ENCODE peak calls at places on chromosomes 1 and 21, in four cellular contexts. One of them, this sample, is unnamed.

GRCh38 chr1:24966121-24966723 is 36.1 kb upstream of the RUNX3 start:
- DNase-seq in mucosa of descending colon: no peak
- DNase-seq in kidney: peak; percentile 45
- DNase-seq in CD8-positive, alpha-beta memory T cell: no peak
- DNase-seq in this sample: no peak

GRCh38 chr1:116988908-116989307 is 12.7 kb upstream of the CD101 start:
- DNase-seq in CD8-positive, alpha-beta memory T cell: no peak
- DNase-seq in mucosa of descending colon: no peak
- DNase-seq in kidney: no peak
- DNase-seq in this sample: no peak

GRCh38 chr1:190193508-190193907 is 284.2 kb downstream of the BRINP3 start:
- DNase-seq in CD8-positive, alpha-beta memory T cell: no peak
- DNase-seq in mucosa of descending colon: no peak
- DNase-seq in kidney: no peak
- DNase-seq in this sample: no peak

GRCh38 chr21:38494688-38495087 is 3.6 kb downstream of the ERG start:
- DNase-seq in mucosa of descending colon: no peak
- DNase-seq in CD8-positive, alpha-beta memory T cell: no peak
- DNase-seq in kidney: peak; percentile 77
- DNase-seq in this sample: no peak

GRCh38 chr1:43557744-43558245 is 27.1 kb downstream of the PTPRF start:
- DNase-seq in CD8-positive, alpha-beta memory T cell: no peak
- DNase-seq in kidney: no peak
- DNase-seq in mucosa of descending colon: peak; percentile 86
- DNase-seq in this sample: no peak

GRCh38 chr21:42162831-42163510 is 56.0 kb upstream of the ABCG1 start:
- DNase-seq in CD8-positive, alpha-beta memory T cell: no peak
- DNase-seq in kidney: no peak
- DNase-seq in mucosa of descending colon: no peak
- DNase-seq in this sample: no peak

GRCh38 chr1:21647431-21648373 is 21.5 kb downstream of the RAP1GAP start:
- DNase-seq in mucosa of descending colon: no peak
- DNase-seq in CD8-positive, alpha-beta memory T cell: no peak
- DNase-seq in kidney: no peak
- DNase-seq in this sample: no peak

GRCh38 chr1:41695118-41695517 is 210.6 kb upstream of the EDN2 start:
- DNase-seq in mucosa of descending colon: no peak
- DNase-seq in kidney: peak; percentile 45
- DNase-seq in CD8-positive, alpha-beta memory T cell: no peak
- DNase-seq in this sample: no peak

GRCh38 chr1:3690282-3691065 is 38.2 kb downstream of the TP73 start:
- DNase-seq in mucosa of descending colon: no peak
- DNase-seq in CD8-positive, alpha-beta memory T cell: no peak
- DNase-seq in kidney: no peak
- DNase-seq in this sample: no peak

GRCh38 chr1:162389021-162389818 is 7.7 kb downstream of the C1orf226 start:
- DNase-seq in mucosa of descending colon: no peak
- DNase-seq in kidney: no peak
- DNase-seq in CD8-positive, alpha-beta memory T cell: no peak
- DNase-seq in this sample: no peak

GRCh38 chr1:160682983-160683886 is 28.4 kb downstream of the CD48 start:
- DNase-seq in CD8-positive, alpha-beta memory T cell: peak; percentile 56
- DNase-seq in mucosa of descending colon: no peak
- DNase-seq in kidney: no peak
- DNase-seq in this sample: no peak

GRCh38 chr21:44865561-44866280 is 7.8 kb downstream of the PTTG1IP start:
- DNase-seq in CD8-positive, alpha-beta memory T cell: no peak
- DNase-seq in kidney: peak; percentile 31
- DNase-seq in mucosa of descending colon: no peak
- DNase-seq in this sample: no peak

GRCh38 chr1:209866201-209866600 is 38.4 kb downstream of the UTP25 start:
- DNase-seq in kidney: no peak
- DNase-seq in CD8-positive, alpha-beta memory T cell: no peak
- DNase-seq in mucosa of descending colon: no peak
- DNase-seq in this sample: no peak

GRCh38 chr1:95301091-95301490 is 67.1 kb downstream of the RWDD3 start:
- DNase-seq in kidney: no peak
- DNase-seq in mucosa of descending colon: no peak
- DNase-seq in CD8-positive, alpha-beta memory T cell: no peak
- DNase-seq in this sample: no peak

GRCh38 chr1:155651861-155652661 is 36.5 kb downstream of the YY1AP1 start:
- DNase-seq in CD8-positive, alpha-beta memory T cell: no peak
- DNase-seq in mucosa of descending colon: no peak
- DNase-seq in kidney: no peak
- DNase-seq in this sample: no peak

GRCh38 chr1:7447736-7448135 is 323.4 kb upstream of the VAMP3 start:
- DNase-seq in kidney: no peak
- DNase-seq in CD8-positive, alpha-beta memory T cell: no peak
- DNase-seq in mucosa of descending colon: no peak
- DNase-seq in this sample: no peak

GRCh38 chr1:38267037-38268036 is 220.7 kb upstream of the POU3F1 start:
- DNase-seq in CD8-positive, alpha-beta memory T cell: no peak
- DNase-seq in mucosa of descending colon: no peak
- DNase-seq in kidney: no peak
- DNase-seq in this sample: no peak

GRCh38 chr1:153404768-153405167 is 11.6 kb upstream of the S100A7A start:
- DNase-seq in CD8-positive, alpha-beta memory T cell: peak; percentile 6
- DNase-seq in mucosa of descending colon: no peak
- DNase-seq in kidney: no peak
- DNase-seq in this sample: peak; percentile 64

GRCh38 chr1:214617843-214618242 is 14.8 kb downstream of the CENPF start:
- DNase-seq in kidney: no peak
- DNase-seq in mucosa of descending colon: no peak
- DNase-seq in CD8-positive, alpha-beta memory T cell: no peak
- DNase-seq in this sample: no peak
- H3K9me3 ChIP-seq in kidney: no peaks in the 10 kb centered on the region
- H3K9me3 ChIP-seq in mucosa of descending colon: no peaks in the 10 kb centered on the region
- H3K9me3 ChIP-seq in CD8-positive, alpha-beta memory T cell: no peaks in the 10 kb centered on the region
- H3K9me3 ChIP-seq in this sample: no peaks in the 10 kb centered on the region

GRCh38 chr1:18731591-18732235 is 101.1 kb downstream of the PAX7 start:
- DNase-seq in mucosa of descending colon: no peak
- DNase-seq in CD8-positive, alpha-beta memory T cell: no peak
- DNase-seq in kidney: no peak
- DNase-seq in this sample: no peak
- H3K9me3 ChIP-seq in mucosa of descending colon: no peaks in the 10 kb centered on the region
- H3K9me3 ChIP-seq in CD8-positive, alpha-beta memory T cell: no peaks in the 10 kb centered on the region
- H3K9me3 ChIP-seq in kidney: no peaks in the 10 kb centered on the region
- H3K9me3 ChIP-seq in this sample: no peaks in the 10 kb centered on the region

GRCh38 chr1:108192581-108192980 is 7.6 kb downstream of the SLC25A24 start:
- DNase-seq in kidney: no peak
- DNase-seq in mucosa of descending colon: no peak
- DNase-seq in CD8-positive, alpha-beta memory T cell: no peak
- DNase-seq in this sample: no peak
- H3K9me3 ChIP-seq in kidney: no peaks in the 10 kb centered on the region
- H3K9me3 ChIP-seq in mucosa of descending colon: peaks cover 6% of the 10 kb centered on the region
- H3K9me3 ChIP-seq in CD8-positive, alpha-beta memory T cell: no peaks in the 10 kb centered on the region
- H3K9me3 ChIP-seq in this sample: peaks cover 4% of the 10 kb centered on the region

GRCh38 chr1:174324493-174324892 is 123.3 kb upstream of the GPR52 start:
- DNase-seq in mucosa of descending colon: no peak
- DNase-seq in kidney: no peak
- DNase-seq in CD8-positive, alpha-beta memory T cell: no peak
- DNase-seq in this sample: no peak
- H3K9me3 ChIP-seq in mucosa of descending colon: peaks cover 50% of the 10 kb centered on the region
- H3K9me3 ChIP-seq in kidney: peaks cover 4% of the 10 kb centered on the region
- H3K9me3 ChIP-seq in CD8-positive, alpha-beta memory T cell: peaks cover 30% of the 10 kb centered on the region
- H3K9me3 ChIP-seq in this sample: peaks cover 24% of the 10 kb centered on the region

GRCh38 chr1:2326524-2326923 is 64.8 kb downstream of the MORN1 start:
- DNase-seq in kidney: no peak
- DNase-seq in mucosa of descending colon: no peak
- DNase-seq in CD8-positive, alpha-beta memory T cell: no peak
- DNase-seq in this sample: no peak
- H3K9me3 ChIP-seq in kidney: no peaks in the 10 kb centered on the region
- H3K9me3 ChIP-seq in mucosa of descending colon: no peaks in the 10 kb centered on the region
- H3K9me3 ChIP-seq in CD8-positive, alpha-beta memory T cell: no peaks in the 10 kb centered on the region
- H3K9me3 ChIP-seq in this sample: no peaks in the 10 kb centered on the region

GRCh38 chr1:247855911-247856310 is 1.1 kb upstream of the TRIM58 start:
- DNase-seq in kidney: no peak
- DNase-seq in mucosa of descending colon: no peak
- DNase-seq in CD8-positive, alpha-beta memory T cell: no peak
- DNase-seq in this sample: no peak
- H3K9me3 ChIP-seq in kidney: no peaks in the 10 kb centered on the region
- H3K9me3 ChIP-seq in mucosa of descending colon: peaks cover 7% of the 10 kb centered on the region
- H3K9me3 ChIP-seq in CD8-positive, alpha-beta memory T cell: no peaks in the 10 kb centered on the region
- H3K9me3 ChIP-seq in this sample: no peaks in the 10 kb centered on the region

GRCh38 chr1:228308628-228309547 is 97.7 kb downstream of the TRIM11 start:
- DNase-seq in kidney: no peak
- DNase-seq in CD8-positive, alpha-beta memory T cell: no peak
- DNase-seq in mucosa of descending colon: no peak
- DNase-seq in this sample: no peak
- H3K9me3 ChIP-seq in kidney: no peaks in the 10 kb centered on the region
- H3K9me3 ChIP-seq in CD8-positive, alpha-beta memory T cell: no peaks in the 10 kb centered on the region
- H3K9me3 ChIP-seq in mucosa of descending colon: peaks cover 17% of the 10 kb centered on the region
- H3K9me3 ChIP-seq in this sample: no peaks in the 10 kb centered on the region